ENCODE peak calls at places on chromosomes 12 and 14, in four cellular contexts. C, T, G and L are unnamed samples. For H3K4me1, the result is how much of the 10 kb centered on the place peaks cover.

GRCh38 chr14:105495101-105495989 is 4.3 kb downstream of the TEDC1 start:
- DNase-seq in C (no peak), T (no peak), G (no peak), L (no peak)

GRCh38 chr12:55955800-55956508 is 9.9 kb downstream of the PMEL start:
- DNase-seq in C (no peak), T (no peak), G (peak), L (no peak)

GRCh38 chr12:20089077-20089476 is 279.3 kb upstream of the PDE3A start:
- DNase-seq in C (no peak), T (no peak), G (no peak), L (no peak)

GRCh38 chr14:45238988-45239387 is 14.0 kb downstream of the MIS18BP1 start:
- DNase-seq in C (no peak), T (no peak), G (no peak), L (no peak)

GRCh38 chr12:11991604-11992003 is 79.1 kb upstream of the BCL2L14 start:
- DNase-seq in C (no peak), T (no peak), G (peak), L (no peak)

GRCh38 chr12:34294137-34294536 is 271.8 kb downstream of the ALG10 start:
- DNase-seq in C (no peak), T (no peak), G (no peak), L (no peak)

GRCh38 chr14:100271247-100271939 is 32.4 kb downstream of the YY1 start:
- DNase-seq in C (no peak), T (peak), G (no peak), L (no peak)

GRCh38 chr12:15880721-15881120 is 1.5 kb upstream of the STRAP start:
- DNase-seq in C (no peak), T (no peak), G (no peak), L (no peak)

GRCh38 chr14:43528321-43528720 is 978.8 kb downstream of the FSCB start:
- DNase-seq in C (no peak), T (no peak), G (no peak), L (no peak)

GRCh38 chr12:121748571-121749265 is 36.2 kb downstream of the TMEM120B start:
- DNase-seq in C (peak), T (no peak), G (peak), L (no peak)

GRCh38 chr14:88249266-88249665 is 73.8 kb downstream of the KCNK10 start:
- DNase-seq in C (no peak), T (no peak), G (no peak), L (no peak)

GRCh38 chr12:46562625-46563228 is 190.2 kb upstream of the SLC38A2 start:
- DNase-seq in C (no peak), T (no peak), G (peak), L (no peak)

GRCh38 chr14:84084056-84084590 is 1445.8 kb upstream of the FLRT2 start:
- DNase-seq in C (no peak), T (no peak), G (no peak), L (no peak)

GRCh38 chr14:70782361-70782760 is 27.0 kb downstream of the MAP3K9 start:
- DNase-seq in C (no peak), T (no peak), G (peak), L (no peak)

GRCh38 chr14:61531741-61532505 is 163.4 kb upstream of the HIF1A start:
- DNase-seq in C (no peak), T (no peak), G (no peak), L (no peak)

GRCh38 chr12:104055686-104056388 is 5.8 kb upstream of the GLT8D2 start:
- DNase-seq in C (no peak), T (no peak), G (peak), L (no peak)
- H3K27ac ChIP-seq in C (no peak), T (no peak), G (no peak), L (no peak)

GRCh38 chr12:27015730-27016076 is 1.5 kb upstream of the TM7SF3 start:
- DNase-seq in C (no peak), T (peak), G (peak), L (no peak)

GRCh38 chr12:27013606-27014084 is 539 bp downstream of the TM7SF3 start:
- DNase-seq in C (peak), T (no peak), G (peak), L (no peak)

GRCh38 chr12:27012982-27013255 is 1.3 kb downstream of the TM7SF3 start:
- DNase-seq in C (no peak), T (no peak), G (no peak), L (no peak)

GRCh38 chr12:27014085-27014858 is at the start of gene TM7SF3:
- DNase-seq in C (peak), T (peak), G (peak), L (peak)

GRCh38 chr12:27014859-27015729 is 910 bp upstream of the TM7SF3 start:
- DNase-seq in C (no peak), T (no peak), G (no peak), L (no peak)
- H3K4me1 ChIP-seq in C (under half), T (under half), G (under half), L (under half)

GRCh38 chr12:65616022-65616421 is 208.3 kb upstream of the HMGA2 start:
- DNase-seq in C (no peak), T (no peak), G (no peak), L (no peak)

GRCh38 chr12:65613692-65614091 is 210.6 kb upstream of the HMGA2 start:
- DNase-seq in C (no peak), T (no peak), G (no peak), L (no peak)

GRCh38 chr12:65615091-65615490 is 209.2 kb upstream of the HMGA2 start:
- DNase-seq in C (no peak), T (no peak), G (peak), L (no peak)

GRCh38 chr12:65612440-65612839 is 211.8 kb upstream of the HMGA2 start:
- DNase-seq in C (no peak), T (no peak), G (peak), L (no peak)

GRCh38 chr12:65614259-65614658 is 210.0 kb upstream of the HMGA2 start:
- DNase-seq in C (no peak), T (no peak), G (no peak), L (no peak)
- H3K27ac ChIP-seq in C (no peak), T (no peak), G (peak), L (no peak)

DNA sequence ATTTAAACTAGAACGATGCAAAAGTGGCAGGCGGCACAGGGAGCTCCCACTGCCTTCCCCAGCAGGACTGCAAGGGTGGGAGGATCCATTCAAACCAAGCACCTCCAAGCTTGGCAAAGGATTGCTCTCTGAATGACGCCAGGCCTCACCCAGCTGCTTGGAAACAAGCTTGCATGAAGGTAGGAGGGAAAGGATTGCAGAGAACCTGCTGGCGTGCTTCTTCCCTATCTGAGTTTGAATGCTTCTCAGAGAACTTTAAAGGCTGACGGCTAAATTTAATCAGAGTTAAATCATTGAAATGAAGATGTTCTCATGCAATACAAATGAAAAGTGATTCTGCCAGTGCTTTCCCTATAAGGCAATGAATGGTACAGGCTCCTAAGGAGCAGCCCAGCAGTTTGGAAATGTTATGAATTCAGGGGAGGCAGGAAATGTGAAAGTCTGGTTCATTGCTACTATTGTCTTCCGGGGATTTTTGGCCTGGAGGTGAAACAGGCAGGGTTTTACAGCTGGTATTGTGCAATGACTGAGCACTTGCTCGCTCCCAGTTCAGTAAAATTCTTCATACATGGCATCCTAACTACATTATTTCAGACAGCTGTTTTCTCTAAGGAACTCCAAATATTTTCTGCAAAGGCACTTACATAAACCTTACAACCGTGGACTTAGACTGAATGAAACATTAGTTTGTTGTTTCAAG is 31.9 kb upstream of the DUSP6 start:
- DNase-seq in C (peak), T (no peak), G (peak), L (no peak)
- H3K4me1 ChIP-seq in C (under half), T (under half), G (under half), L (under half)